ENCODE peak calls at places on chromosomes 16 and 17, in five cellular contexts. Y is tibial nerve, O is ovary, X is suprapubic skin, D is A549. C is an unnamed sample. For H3K4me1, the result is how much of the 10 kb centered on the place peaks cover.

GRCh38 chr16:79752421-79752820 is 151.9 kb upstream of the MAF start:
- DNase-seq in Y (no peak), O (no peak), X (no peak), D (no peak), C (no peak)

GRCh38 chr17:11948791-11949190 is 48.5 kb downstream of the ZNF18 start:
- DNase-seq in Y (no peak), O (peak), X (no peak), D (no peak), C (no peak)

GRCh38 chr17:76278952-76279741 is 14.0 kb downstream of the UBALD2 start:
- DNase-seq in Y (peak), O (peak), X (peak), D (peak), C (peak)

GRCh38 chr16:14527411-14528044 is 102.5 kb downstream of the PARN start:
- DNase-seq in Y (peak), O (no peak), X (no peak), D (no peak), C (no peak)

GRCh38 chr17:75073618-75074047 is 14.1 kb upstream of the SLC16A5 start:
- DNase-seq in Y (no peak), O (no peak), X (no peak), D (no peak), C (no peak)

GRCh38 chr16:6861136-6861535 is 471.5 kb upstream of the RBFOX1 start:
- DNase-seq in Y (no peak), O (no peak), X (no peak), D (no peak), C (no peak)

GRCh38 chr16:88345031-88345942 is 37.5 kb upstream of the ZNF469 start:
- DNase-seq in Y (no peak), O (no peak), X (no peak), D (no peak), C (no peak)

GRCh38 chr16:17143546-17144419 is 327.0 kb downstream of the XYLT1 start:
- DNase-seq in Y (no peak), O (no peak), X (no peak), D (no peak), C (no peak)

GRCh38 chr16:87895641-87896141 is 26.4 kb upstream of the SLC7A5 start:
- DNase-seq in Y (no peak), O (no peak), X (no peak), D (no peak), C (peak)

GRCh38 chr16:11133344-11133921 is 122.6 kb downstream of the SOCS1 start:
- DNase-seq in Y (peak), O (peak), X (peak), D (no peak), C (peak)

GRCh38 chr17:4334776-4335175 is 31.7 kb downstream of the UBE2G1 start:
- DNase-seq in Y (no peak), O (no peak), X (no peak), D (no peak), C (no peak)

GRCh38 chr17:4333041-4333440 is 33.4 kb downstream of the UBE2G1 start:
- DNase-seq in Y (no peak), O (no peak), X (no peak), D (no peak), C (no peak)

GRCh38 chr17:4332296-4332970 is 34.0 kb downstream of the UBE2G1 start:
- DNase-seq in Y (no peak), O (no peak), X (no peak), D (no peak), C (no peak)

GRCh38 chr17:4335185-4335584 is 31.3 kb downstream of the UBE2G1 start:
- DNase-seq in Y (no peak), O (no peak), X (no peak), D (no peak), C (no peak)

GRCh38 chr17:4334332-4334731 is 32.1 kb downstream of the UBE2G1 start:
- DNase-seq in Y (no peak), O (no peak), X (no peak), D (no peak), C (no peak)
- H3K4me1 ChIP-seq in Y (under half), O (under half), X (under half), D (half or more), C (half or more)

DNA sequence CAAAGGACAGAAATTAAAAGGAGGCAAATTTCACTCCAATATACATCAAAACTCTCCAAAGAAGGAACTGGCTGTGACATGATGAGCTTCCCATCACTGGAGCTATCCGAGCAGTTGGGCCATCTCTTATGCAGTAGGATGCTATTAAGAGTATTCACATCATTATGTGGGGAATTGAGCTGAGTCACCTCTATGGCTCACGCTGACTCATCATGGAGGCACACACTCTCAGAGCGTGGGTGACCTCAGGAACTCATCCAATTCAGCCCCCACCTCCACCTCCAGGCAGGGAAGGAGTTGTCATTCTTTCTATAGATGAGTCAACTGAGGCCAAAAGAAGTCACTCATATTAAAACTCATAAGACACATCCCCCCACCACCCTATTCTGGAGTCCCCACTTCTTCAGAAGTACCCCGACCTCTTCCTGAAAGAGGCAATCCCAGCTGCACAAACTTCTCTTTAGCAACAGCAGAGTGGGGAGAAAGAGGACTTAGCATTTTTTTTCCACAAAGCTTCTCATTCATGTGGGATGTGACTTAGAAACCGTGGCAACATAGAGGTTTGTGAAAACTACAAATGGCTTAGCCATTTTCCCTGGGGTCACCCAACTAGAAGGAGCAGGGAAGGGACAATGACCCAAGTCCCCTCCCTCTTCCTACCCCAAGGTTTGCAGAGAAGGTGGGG is 32.5 kb downstream of the ABCC12 start:
- DNase-seq in Y (no peak), O (no peak), X (no peak), D (peak), C (no peak)
- TF ChIP-seq EP300 in Y (no peak), O (no peak), X (no peak), D (peak), C (no peak)

GRCh38 chr16:85275533-85276249 is 163.4 kb upstream of the CIBAR2 start:
- DNase-seq in Y (peak), O (peak), X (peak), D (peak), C (peak)

GRCh38 chr16:85274924-85275323 is 162.7 kb upstream of the CIBAR2 start:
- DNase-seq in Y (no peak), O (no peak), X (no peak), D (no peak), C (no peak)

GRCh38 chr16:85276258-85276657 is 164.0 kb upstream of the CIBAR2 start:
- DNase-seq in Y (no peak), O (no peak), X (no peak), D (no peak), C (no peak)

GRCh38 chr16:85278851-85279250 is 166.6 kb upstream of the CIBAR2 start:
- DNase-seq in Y (no peak), O (no peak), X (no peak), D (no peak), C (no peak)

DNA sequence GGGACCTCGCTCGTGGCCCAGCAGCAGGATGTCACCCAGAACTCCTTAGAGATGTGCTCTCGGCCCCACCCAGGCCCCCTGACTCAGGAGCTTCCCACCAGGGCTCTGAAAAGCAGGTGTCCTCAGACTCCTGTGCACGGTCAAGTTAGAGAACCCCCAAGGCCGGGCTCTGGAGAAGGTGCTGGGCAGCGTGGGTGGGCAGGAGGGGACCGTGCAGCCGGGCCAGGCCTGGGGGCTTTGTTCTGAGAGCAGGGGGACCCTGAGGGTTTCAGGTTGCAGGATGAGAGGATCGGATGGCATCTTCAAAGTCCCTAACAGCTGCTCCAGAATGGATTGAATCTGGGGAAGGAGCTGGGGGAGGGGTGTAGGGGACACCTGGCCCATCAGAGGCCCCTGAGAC is 164.5 kb upstream of the CIBAR2 start:
- DNase-seq in Y (no peak), O (no peak), X (no peak), D (no peak), C (no peak)
- H3K4me1 ChIP-seq in Y (under half), O (under half), X (under half), D (under half), C (under half)

DNA sequence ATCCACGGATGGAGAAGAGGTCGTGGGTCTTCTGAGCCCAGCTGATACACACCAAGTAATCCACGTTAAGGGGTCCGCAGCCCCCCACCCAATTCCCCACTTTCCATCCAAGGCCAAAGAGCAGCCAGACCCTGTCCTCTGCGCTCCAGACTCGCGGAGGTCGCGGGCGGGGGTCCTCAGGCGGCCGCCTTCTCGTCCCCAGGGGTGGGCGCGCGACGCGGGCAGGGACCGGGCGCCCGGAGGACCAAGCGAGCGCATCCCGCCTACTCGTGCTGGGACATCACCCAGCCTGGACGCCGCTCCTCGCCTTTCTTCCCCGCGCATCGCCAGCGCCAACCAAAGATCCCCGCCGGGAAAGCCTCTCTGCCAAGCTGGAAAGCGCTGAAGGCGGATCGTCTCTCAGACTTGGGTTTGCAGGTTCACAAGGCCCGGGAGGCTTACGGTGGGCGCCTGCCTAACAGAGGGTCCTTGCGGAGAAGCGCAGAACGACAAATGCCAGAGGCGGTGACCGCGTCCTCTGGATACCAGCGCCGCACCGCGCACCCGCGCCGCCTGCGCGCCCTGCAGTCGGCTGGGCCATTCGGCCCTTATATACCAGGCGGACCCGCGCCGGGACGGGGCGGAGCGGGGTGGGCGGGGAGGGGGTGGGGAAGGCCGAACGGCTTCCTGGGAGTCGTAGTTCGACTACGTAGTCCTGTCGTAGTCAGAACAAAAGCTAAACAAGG is 471.6 kb downstream of the SOX9 start:
- DNase-seq in Y (peak), O (no peak), X (no peak), D (peak), C (peak)
- TF ChIP-seq EP300 in Y (peak), O (no peak), X (no peak), D (no peak), C (no peak)

GRCh38 chr17:16513858-16514257 is 21.9 kb upstream of the LRRC75A start:
- DNase-seq in Y (no peak), O (no peak), X (no peak), D (no peak), C (no peak)

GRCh38 chr17:16519021-16519420 is 27.0 kb upstream of the LRRC75A start:
- DNase-seq in Y (no peak), O (no peak), X (no peak), D (no peak), C (no peak)

GRCh38 chr17:16515933-16516332 is 23.9 kb upstream of the LRRC75A start:
- DNase-seq in Y (no peak), O (no peak), X (no peak), D (no peak), C (no peak)

GRCh38 chr17:16517477-16517876 is 25.5 kb upstream of the LRRC75A start:
- DNase-seq in Y (no peak), O (no peak), X (no peak), D (no peak), C (no peak)

DNA sequence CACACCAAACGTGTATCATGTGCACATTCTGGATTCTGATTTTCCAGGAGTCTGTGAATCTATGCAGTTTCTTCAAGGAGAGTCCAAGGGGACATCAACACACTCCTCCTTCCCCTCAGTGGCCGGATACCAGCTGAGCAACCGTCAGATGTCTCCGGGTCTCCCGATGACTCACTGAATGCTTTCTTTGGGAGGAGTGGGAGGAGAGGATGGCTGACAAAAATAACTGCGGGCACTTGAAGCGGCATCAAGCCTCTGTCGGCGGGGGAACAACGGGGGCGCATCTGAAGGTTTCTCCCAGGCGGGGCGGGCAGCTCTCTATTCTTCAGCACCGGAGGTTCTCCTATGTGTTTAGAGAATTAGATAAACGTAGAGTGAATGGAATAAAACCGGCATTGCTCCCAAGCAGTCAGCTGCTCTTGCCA is 24.6 kb upstream of the LRRC75A start:
- DNase-seq in Y (no peak), O (peak), X (no peak), D (peak), C (no peak)
- H3K4me1 ChIP-seq in Y (under half), O (under half), X (under half), D (under half), C (under half)

DNA sequence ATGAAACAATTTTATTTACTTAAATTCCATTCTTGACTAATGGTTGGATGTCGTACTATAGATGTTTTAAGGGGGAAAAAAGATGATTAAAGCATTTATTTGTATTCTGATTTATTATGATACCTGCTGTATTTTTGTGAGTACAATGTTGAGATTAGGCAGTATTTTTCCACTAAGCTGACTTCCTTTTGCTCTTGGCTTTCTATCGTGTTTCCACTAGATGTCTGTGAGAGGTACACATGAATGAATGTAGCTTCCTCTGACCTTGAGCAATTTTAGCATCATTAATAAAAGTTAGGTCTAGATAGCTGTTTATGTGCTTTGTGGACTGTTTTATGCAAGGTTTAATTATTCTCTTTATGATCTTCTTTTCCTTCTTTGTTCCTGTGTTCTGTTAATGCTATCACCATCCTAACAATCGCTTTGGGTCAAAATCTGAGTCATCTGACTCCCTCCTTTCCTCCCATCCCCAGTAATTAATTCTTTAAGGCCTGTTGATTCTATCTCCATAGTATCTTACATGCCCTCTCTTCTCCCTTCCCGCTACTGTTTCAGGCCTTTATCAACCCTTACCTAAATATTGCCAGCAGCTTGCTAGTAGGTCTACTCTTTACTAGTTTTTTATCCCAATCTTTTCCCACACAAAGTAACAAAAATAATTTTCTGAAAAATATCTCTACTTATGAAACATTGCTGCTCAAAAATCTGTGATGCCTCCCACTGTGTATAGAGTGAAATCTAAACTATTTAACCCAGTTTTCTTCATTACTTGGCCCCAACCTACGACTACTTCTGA is 76.0 kb downstream of the VMP1 start:
- DNase-seq in Y (no peak), O (no peak), X (no peak), D (peak), C (no peak)
- TF ChIP-seq EP300 in Y (no peak), O (no peak), X (no peak), D (peak), C (no peak)

GRCh38 chr17:57401556-57402488 is 145.5 kb downstream of the MSI2 start:
- DNase-seq in Y (no peak), O (no peak), X (no peak), D (peak), C (no peak)
- H3K4me1 ChIP-seq in Y (under half), O (under half), X (under half), D (under half), C (under half)

DNA sequence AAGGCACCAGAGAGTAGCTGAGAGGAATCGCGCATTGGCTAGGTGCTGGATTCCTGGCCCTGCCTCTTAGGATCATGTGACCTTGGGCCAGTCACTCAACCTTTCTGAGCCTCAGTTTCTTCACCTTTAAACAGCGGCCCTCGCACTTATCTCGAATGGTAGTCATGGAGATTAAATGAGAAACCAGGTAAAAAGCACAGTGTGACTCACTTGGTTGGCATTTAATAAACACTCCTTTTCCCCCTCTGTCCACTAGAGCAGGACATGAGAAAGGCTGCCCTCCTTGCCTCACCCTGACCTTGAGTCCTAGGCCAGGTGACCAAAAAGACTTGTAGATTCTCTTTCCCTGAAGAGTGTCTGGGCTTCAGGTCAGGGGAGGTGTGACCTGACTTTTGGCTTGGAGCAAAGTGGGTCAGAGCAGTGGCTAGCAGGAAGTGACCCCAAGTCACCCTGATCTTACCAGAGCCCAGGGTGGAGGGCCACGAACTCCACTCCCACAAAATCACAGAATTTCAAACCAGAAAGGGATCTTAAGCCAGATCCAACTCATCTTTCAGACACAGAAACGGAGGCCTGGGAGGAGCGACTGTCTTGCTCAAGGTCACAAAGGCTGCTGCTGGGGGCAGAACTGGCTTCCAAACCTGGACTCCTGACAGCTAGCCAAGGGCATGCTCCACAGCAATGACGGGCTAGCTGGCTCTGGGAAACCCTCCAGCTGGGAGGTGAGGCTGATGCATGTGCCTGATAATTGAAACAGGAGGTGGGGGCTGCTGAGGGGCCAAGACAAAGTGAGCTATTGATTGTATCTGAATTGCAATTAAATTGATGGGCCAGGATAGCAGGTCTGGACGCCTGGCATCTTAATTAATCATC is 65.2 kb downstream of the PIPOX start:
- DNase-seq in Y (no peak), O (no peak), X (no peak), D (peak), C (peak)
- TF ChIP-seq EP300 in Y (no peak), O (no peak), X (no peak), D (no peak), C (no peak)